ENCODE peak calls at places on chromosomes 12 and 14, in seven cellular contexts. H is GM20000; Q is BJ; Z is activated CD8-positive, alpha-beta T cell treated with anti-CD3 and anti-CD28 coated beads, Interleukin-2, amount 10 ng/mL, durations not matched to agents 7 days and 5 days; F is SW480; R is stimulated activated naive B cell treated with anti-CD40 and anti-IgM and Interleukin-4, amounts not matched to agents 10 μg/mL and 1 μg/mL and 100 μg/mL, for 72 hours; S is activated T-helper 9 cell treated with anti-CD3 and anti-CD28 coated beads, Interleukin-2, amount 50 U/mL, for 16 hours. G is an unnamed sample.

GRCh38 chr14:100524933-100525243 is 62.3 kb downstream of the BEGAIN start:
- DNase-seq in H (peak; percentile 31), Q (no peak), Z (peak; percentile 50), F (no peak), R (no peak), S (no peak), G (no peak)

GRCh38 chr14:94021416-94022157 is 4.6 kb upstream of the OTUB2 start:
- DNase-seq in H (no peak), Q (no peak), Z (peak; percentile 59), F (no peak), R (no peak), S (no peak), G (no peak)

GRCh38 chr14:80390911-80391310 is 179.6 kb upstream of the DIO2 start:
- DNase-seq in H (no peak), Q (no peak), Z (no peak), F (no peak), R (no peak), S (no peak), G (no peak)

GRCh38 chr12:118685983-118686607 is 295.2 kb upstream of the SRRM4 start:
- DNase-seq in H (no peak), Q (no peak), Z (no peak), F (no peak), R (no peak), S (no peak), G (no peak)

GRCh38 chr12:40730281-40730680 is 38.0 kb downstream of the CNTN1 start:
- DNase-seq in H (no peak), Q (no peak), Z (no peak), F (no peak), R (no peak), S (no peak), G (no peak)

GRCh38 chr12:6437586-6437985 is 7.2 kb upstream of the CD27 start:
- DNase-seq in H (no peak), Q (no peak), Z (no peak), F (no peak), R (no peak), S (no peak), G (no peak)

GRCh38 chr14:53630336-53630735 is 326.3 kb downstream of the BMP4 start:
- DNase-seq in H (no peak), Q (no peak), Z (no peak), F (peak; percentile 82), R (no peak), S (no peak), G (no peak)

GRCh38 chr12:16454481-16454880 is 107.0 kb downstream of the MGST1 start:
- DNase-seq in H (no peak), Q (no peak), Z (no peak), F (no peak), R (no peak), S (no peak), G (no peak)

GRCh38 chr12:121238604-121239334 is 28.8 kb downstream of the P2RX4 start:
- DNase-seq in H (no peak), Q (no peak), Z (no peak), F (no peak), R (no peak), S (no peak), G (no peak)